ENCODE peak calls at places on chromosomes 5 and 9, in ten cellular contexts. R is fibroblast of pulmonary artery; M is HepG2; O is AG04449; T is tibial artery; U is astrocyte; A is CD8-positive, alpha-beta T cell; S is upper lobe of left lung; L is A549; V is AG04450. X is an unnamed sample.

GRCh38 chr9:11338130-11338529 is 725.3 kb upstream of the PTPRD start:
- DNase-seq in R (no peak), M (no peak), O (no peak), T (no peak), U (no peak), A (no peak), S (no peak), L (no peak), V (no peak), X (no peak)

GRCh38 chr5:108543486-108543885 is 161.6 kb upstream of the FBXL17 start:
- DNase-seq in R (no peak), M (no peak), O (no peak), T (no peak), U (no peak), A (no peak), S (no peak), L (no peak), V (no peak), X (no peak)

GRCh38 chr9:98839724-98840123 is 32.3 kb downstream of the GALNT12 start:
- DNase-seq in R (no peak), M (no peak), O (no peak), T (no peak), U (no peak), A (no peak), S (no peak), L (no peak), V (no peak), X (no peak)

GRCh38 chr9:135300346-135301141 is 179.0 kb upstream of the PPP1R26 start:
- DNase-seq in R (no peak), M (no peak), O (no peak), T (no peak), U (no peak), A (no peak), S (peak), L (no peak), V (no peak), X (no peak)

GRCh38 chr5:9066349-9066748 is 479.5 kb downstream of the SEMA5A start:
- DNase-seq in R (no peak), M (no peak), O (no peak), T (no peak), U (no peak), A (no peak), S (no peak), L (no peak), V (no peak), X (no peak)

GRCh38 chr5:139648205-139649081 is at the start of gene CXXC5:
- DNase-seq in R (peak), M (no peak), O (no peak), T (peak), U (peak), A (peak), S (peak), L (peak), V (peak), X (peak)

GRCh38 chr5:1444361-1445189 is 665 bp downstream of the SLC6A3 start:
- DNase-seq in R (no peak), M (no peak), O (no peak), T (no peak), U (no peak), A (no peak), S (peak), L (no peak), V (no peak), X (no peak)

GRCh38 chr9:125146247-125146646 is 2.9 kb upstream of the SCAI start:
- DNase-seq in R (peak), M (no peak), O (peak), T (no peak), U (peak), A (no peak), S (no peak), L (no peak), V (peak), X (no peak)

GRCh38 chr9:135209136-135209535 is 121.7 kb downstream of the OLFM1 start:
- DNase-seq in R (no peak), M (no peak), O (no peak), T (no peak), U (no peak), A (no peak), S (no peak), L (no peak), V (no peak), X (no peak)

GRCh38 chr9:97627624-97628023 is 5.5 kb downstream of the TSTD2 start:
- DNase-seq in R (no peak), M (no peak), O (no peak), T (no peak), U (no peak), A (no peak), S (no peak), L (no peak), V (no peak), X (no peak)

GRCh38 chr9:15239816-15240215 is 67.2 kb downstream of the TTC39B start:
- DNase-seq in R (peak), M (no peak), O (no peak), T (peak), U (no peak), A (no peak), S (no peak), L (no peak), V (no peak), X (no peak)

GRCh38 chr9:121268598-121269029 is 652 bp downstream of the GSN start:
- DNase-seq in R (no peak), M (no peak), O (no peak), T (no peak), U (no peak), A (no peak), S (no peak), L (no peak), V (no peak), X (no peak)

GRCh38 chr9:18906656-18907395 is 126.2 kb downstream of the SAXO1 start:
- DNase-seq in R (peak), M (no peak), O (no peak), T (no peak), U (peak), A (no peak), S (no peak), L (no peak), V (no peak), X (no peak)

GRCh38 chr9:92807757-92808725 is 43.4 kb upstream of the BICD2 start:
- DNase-seq in R (no peak), M (no peak), O (no peak), T (no peak), U (no peak), A (peak), S (no peak), L (no peak), V (no peak), X (no peak)

GRCh38 chr5:179821298-179822058 is 773 bp downstream of the SQSTM1 start:
- DNase-seq in R (peak), M (peak), O (peak), T (peak), U (peak), A (peak), S (peak), L (peak), V (peak), X (peak)

GRCh38 chr5:73701566-73701965 is 75.6 kb downstream of the ARHGEF28 start:
- DNase-seq in R (peak), M (no peak), O (no peak), T (no peak), U (peak), A (no peak), S (no peak), L (no peak), V (no peak), X (no peak)

GRCh38 chr5:52657231-52657645 is 130.5 kb upstream of the ITGA1 start:
- DNase-seq in R (peak), M (peak), O (no peak), T (no peak), U (peak), A (no peak), S (no peak), L (peak), V (peak), X (no peak)

GRCh38 chr9:84166828-84167400 is 173.6 kb downstream of the SLC28A3 start:
- DNase-seq in R (no peak), M (no peak), O (no peak), T (no peak), U (no peak), A (no peak), S (no peak), L (no peak), V (no peak), X (no peak)

GRCh38 chr5:122864400-122864799 is 19.0 kb downstream of the SNX24 start:
- DNase-seq in R (no peak), M (no peak), O (no peak), T (no peak), U (no peak), A (no peak), S (no peak), L (no peak), V (no peak), X (no peak)

GRCh38 chr9:68851657-68852056 is 146.6 kb downstream of the PIP5K1B start:
- DNase-seq in R (no peak), M (no peak), O (no peak), T (no peak), U (no peak), A (no peak), S (no peak), L (no peak), V (no peak), X (no peak)

GRCh38 chr5:14793851-14794250 is 77.7 kb downstream of the ANKH start:
- DNase-seq in R (no peak), M (no peak), O (no peak), T (no peak), U (no peak), A (no peak), S (no peak), L (no peak), V (no peak), X (no peak)

GRCh38 chr5:142286111-142286510 is 38.7 kb downstream of the SPRY4 start:
- DNase-seq in R (no peak), M (no peak), O (no peak), T (no peak), U (no peak), A (no peak), S (no peak), L (no peak), V (no peak), X (no peak)

GRCh38 chr5:68405026-68405684 is 189.6 kb downstream of the PIK3R1 start:
- DNase-seq in R (no peak), M (no peak), O (no peak), T (no peak), U (no peak), A (no peak), S (no peak), L (peak), V (no peak), X (no peak)

GRCh38 chr5:91639744-91640143 is 256.6 kb upstream of the ARRDC3 start:
- DNase-seq in R (no peak), M (no peak), O (no peak), T (no peak), U (no peak), A (no peak), S (no peak), L (no peak), V (no peak), X (no peak)

GRCh38 chr9:76510041-76510440 is 51.1 kb downstream of the GCNT1 start:
- DNase-seq in R (peak), M (no peak), O (peak), T (no peak), U (no peak), A (no peak), S (no peak), L (no peak), V (no peak), X (no peak)

GRCh38 chr5:54234304-54234938 is 76.0 kb downstream of the ARL15 start:
- DNase-seq in R (peak), M (peak), O (peak), T (no peak), U (peak), A (no peak), S (no peak), L (peak), V (peak), X (no peak)

GRCh38 chr5:148268556-148268955 is at the start of gene SPINK13:
- DNase-seq in R (peak), M (peak), O (peak), T (peak), U (peak), A (no peak), S (no peak), L (no peak), V (no peak), X (no peak)

GRCh38 chr5:145840458-145841132 is 5.5 kb upstream of the PRELID2 start:
- DNase-seq in R (no peak), M (no peak), O (no peak), T (no peak), U (no peak), A (no peak), S (no peak), L (no peak), V (no peak), X (no peak)

GRCh38 chr9:123044556-123044955 is 11.1 kb downstream of the GPR21 start:
- DNase-seq in R (peak), M (no peak), O (no peak), T (no peak), U (peak), A (no peak), S (no peak), L (no peak), V (peak), X (no peak)

GRCh38 chr9:17134396-17134842 is 421 bp upstream of the CNTLN start:
- DNase-seq in R (peak), M (no peak), O (no peak), T (no peak), U (peak), A (no peak), S (peak), L (no peak), V (no peak), X (no peak)

DNA sequence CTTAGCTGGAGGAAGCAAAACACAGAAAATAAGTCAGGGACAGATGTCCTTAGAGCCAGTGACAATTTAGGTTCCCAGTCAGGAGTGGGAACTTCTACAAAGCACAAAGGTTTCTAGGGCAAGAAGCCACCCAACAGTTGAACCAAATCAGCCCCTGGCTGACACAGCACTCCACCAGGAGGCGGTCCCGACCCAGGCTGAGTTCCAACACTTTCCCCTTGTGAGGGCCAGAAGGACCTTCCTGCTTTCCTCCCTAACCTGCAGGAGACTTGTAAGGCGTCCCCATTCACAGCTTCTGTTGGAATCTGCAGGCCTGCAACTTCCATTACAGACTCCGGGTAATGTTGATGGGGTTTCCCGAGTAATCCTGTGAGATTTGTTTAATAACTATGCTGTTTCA is 416.4 kb upstream of the IRX1 start:
- DNase-seq in R (no peak), M (no peak), O (no peak), T (no peak), U (no peak), A (no peak), S (no peak), L (no peak), V (no peak), X (no peak)
- TF ChIP-seq CTCF in R (no peak), M (no peak), O (no peak), T (no peak), U (no peak), A (no peak), S (no peak), L (no peak), V (no peak), X (no peak)

DNA sequence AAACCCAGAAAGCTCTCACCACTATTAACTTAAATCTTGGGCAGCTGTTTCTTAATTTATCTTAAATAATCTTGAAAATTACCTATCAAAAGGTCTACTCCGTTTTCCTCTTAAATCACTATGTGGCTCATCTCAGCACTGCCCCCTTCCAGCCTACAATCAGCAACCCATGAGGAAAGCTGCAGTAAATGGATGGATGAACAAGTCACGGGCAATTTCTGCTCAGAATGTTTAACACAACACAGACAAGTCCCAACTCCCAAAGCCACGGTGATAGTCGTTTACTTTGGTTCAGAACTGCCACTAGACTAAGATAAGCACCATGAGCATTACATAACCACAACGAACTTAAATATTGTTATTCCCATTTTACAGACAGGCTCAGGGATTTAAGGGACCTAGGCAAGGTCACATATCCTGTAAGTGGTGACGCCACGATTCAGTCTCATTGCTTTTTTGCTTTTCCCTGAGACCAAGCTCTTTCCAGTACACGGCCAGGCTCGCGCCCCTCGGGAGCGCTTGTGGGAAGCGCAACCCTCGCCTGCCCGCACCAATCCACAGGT is 2.0 kb upstream of the SMIM27 start:
- DNase-seq in R (peak), M (no peak), O (no peak), T (no peak), U (peak), A (no peak), S (no peak), L (peak), V (no peak), X (no peak)
- TF ChIP-seq CTCF in R (peak), M (peak), O (peak), T (no peak), U (no peak), A (no peak), S (no peak), L (no peak), V (peak), X (no peak)

DNA sequence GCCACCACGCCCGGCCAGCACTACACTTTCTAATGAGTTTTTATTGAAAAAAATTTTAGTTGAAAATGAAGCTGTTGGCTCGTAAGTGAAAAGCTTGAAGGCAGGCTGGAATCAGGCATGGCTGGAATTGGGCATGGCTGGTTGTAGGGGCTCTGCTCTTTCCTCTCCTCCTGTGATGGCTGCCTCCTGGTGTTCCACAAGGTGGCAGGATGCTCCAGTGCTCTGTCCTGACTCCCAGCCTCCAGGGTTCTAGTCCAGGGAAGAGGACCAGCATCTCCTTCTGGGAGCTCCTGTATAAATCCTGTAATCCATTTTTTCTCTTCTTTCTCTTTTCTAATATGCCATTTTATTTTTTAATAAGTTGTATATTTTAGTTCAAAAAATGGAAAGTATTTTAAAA is 57.2 kb upstream of the DHFR start:
- DNase-seq in R (peak), M (peak), O (no peak), T (no peak), U (no peak), A (no peak), S (no peak), L (peak), V (no peak), X (no peak)
- TF ChIP-seq CTCF in R (peak), M (peak), O (peak), T (no peak), U (peak), A (no peak), S (peak), L (peak), V (peak), X (no peak)

DNA sequence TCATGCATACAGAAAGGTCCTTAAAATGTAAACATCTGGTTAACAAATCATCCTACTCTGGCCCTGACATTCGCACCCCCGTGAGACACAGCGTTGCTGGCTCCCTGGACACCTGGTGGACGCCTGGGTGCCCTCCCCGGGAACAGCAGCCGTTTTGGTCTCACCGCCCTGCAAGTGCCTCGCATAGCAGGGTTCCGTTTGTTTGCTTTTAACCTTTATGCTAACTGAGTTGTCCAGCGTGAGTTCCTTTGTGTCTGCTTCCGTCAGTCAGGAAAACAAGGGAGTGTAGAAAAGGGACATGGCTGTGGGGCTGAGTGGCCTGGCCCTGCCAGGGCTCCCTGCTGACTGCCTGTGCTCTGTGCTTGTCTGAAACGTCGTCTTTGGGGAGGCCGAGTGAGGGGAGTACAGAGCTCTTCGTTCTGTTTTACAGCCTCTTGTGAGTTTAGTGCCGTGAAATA is 91.8 kb upstream of the CACNA1B start:
- DNase-seq in R (no peak), M (peak), O (no peak), T (no peak), U (no peak), A (no peak), S (no peak), L (no peak), V (no peak), X (no peak)
- TF ChIP-seq CTCF in R (no peak), M (peak), O (no peak), T (no peak), U (no peak), A (no peak), S (no peak), L (no peak), V (no peak), X (no peak)

GRCh38 chr9:108278341-108278740 is 577.4 kb downstream of the ACTL7B start:
- DNase-seq in R (no peak), M (no peak), O (no peak), T (no peak), U (no peak), A (no peak), S (no peak), L (no peak), V (no peak), X (no peak)

GRCh38 chr9:108286807-108287206 is 569.0 kb downstream of the ACTL7B start:
- DNase-seq in R (no peak), M (no peak), O (no peak), T (no peak), U (no peak), A (no peak), S (no peak), L (no peak), V (no peak), X (no peak)

GRCh38 chr9:108282872-108283271 is 572.9 kb downstream of the ACTL7B start:
- DNase-seq in R (peak), M (peak), O (no peak), T (no peak), U (no peak), A (no peak), S (no peak), L (no peak), V (no peak), X (no peak)
- TF ChIP-seq CTCF in R (peak), M (peak), O (no peak), T (no peak), U (no peak), A (no peak), S (peak), L (peak), V (peak), X (peak)

DNA sequence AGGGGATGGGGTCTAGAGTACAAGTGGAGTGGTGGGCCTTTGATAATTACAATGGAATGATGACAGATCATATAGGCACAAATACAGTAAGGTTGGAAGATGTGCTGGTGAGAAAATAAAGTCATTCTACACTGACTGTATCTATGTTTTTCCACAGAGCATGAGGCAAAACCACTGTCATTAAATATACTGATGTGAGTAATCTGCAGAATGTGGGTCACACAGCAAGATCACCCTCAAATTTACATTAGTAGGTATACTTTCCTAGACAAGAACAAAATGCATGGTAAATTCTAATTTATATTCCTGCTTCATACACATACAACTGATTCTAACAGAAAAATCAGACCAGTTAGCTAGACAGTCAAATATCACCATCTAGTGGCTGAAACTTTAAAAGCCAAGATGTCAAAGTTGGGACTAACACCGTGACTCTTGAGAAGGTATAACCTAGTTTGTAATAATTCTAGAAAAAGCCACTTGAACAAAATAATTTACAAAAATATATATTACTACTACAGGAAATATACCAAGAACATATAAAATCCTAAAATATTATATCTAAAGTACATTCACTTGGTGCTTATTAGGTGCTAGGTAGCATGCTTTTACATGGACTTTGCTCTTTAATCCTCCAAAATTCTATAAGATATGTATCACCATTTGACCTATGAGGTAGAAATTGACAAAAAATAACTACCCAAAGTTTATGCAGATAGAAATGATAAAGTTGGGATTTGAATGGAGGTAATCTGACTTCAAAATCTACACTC is 19.5 kb downstream of the TTC33 start:
- DNase-seq in R (peak), M (peak), O (no peak), T (no peak), U (peak), A (no peak), S (no peak), L (peak), V (no peak), X (no peak)
- TF ChIP-seq CTCF in R (peak), M (peak), O (peak), T (peak), U (peak), A (peak), S (peak), L (peak), V (peak), X (peak)